ENCODE peak calls at places on chromosome 19, in seven cellular contexts. I is breast epithelium, P is suprapubic skin, T is IMR-90, E is heart left ventricle, H is Peyer's patch, D is ovary. F is an unnamed sample.

GRCh38 chr19:19176950-19177349 is 6.9 kb upstream of the MEF2B start:
- DNase-seq in P (no peak), I (no peak), E (no peak), T (no peak), D (no peak), H (no peak), F (no peak)

GRCh38 chr19:53503126-53503525 is 34.8 kb upstream of the ZNF331 start:
- DNase-seq in T (no peak), P (no peak), H (no peak), D (no peak), E (no peak), I (no peak), F (no peak)

GRCh38 chr19:49546825-49547565 is 19.2 kb downstream of the RCN3 start:
- DNase-seq in E (peak; percentile 76), T (peak; percentile 89), D (peak; percentile 73), I (peak; percentile 68), P (no peak), H (no peak), F (peak; percentile 81)

GRCh38 chr19:35349614-35350521 is 2.2 kb downstream of the FFAR1 start:
- DNase-seq in T (no peak), D (peak; percentile 24), E (no peak), I (no peak), P (peak; percentile 40), H (peak; percentile 34), F (no peak)

GRCh38 chr19:4445963-4446668 is 11.5 kb downstream of the UBXN6 start:
- DNase-seq in E (no peak), H (no peak), P (no peak), I (no peak), T (no peak), D (peak; percentile 66), F (no peak)

GRCh38 chr19:12784871-12785430 is 6.3 kb upstream of the JUNB start:
- DNase-seq in T (peak; percentile 26), H (peak; percentile 56), I (no peak), D (no peak), P (peak; percentile 66), E (no peak), F (no peak)

GRCh38 chr19:7900931-7901330 is 2.7 kb upstream of the MAP2K7 start:
- DNase-seq in H (no peak), P (peak; percentile 63), I (no peak), D (no peak), T (no peak), E (no peak), F (no peak)

GRCh38 chr19:39413903-39414608 is 1.6 kb downstream of the PLEKHG2 start:
- DNase-seq in T (peak; percentile 28), D (peak; percentile 36), P (peak; percentile 83), H (peak; percentile 53), I (no peak), E (no peak), F (peak; percentile 31)

GRCh38 chr19:32316034-32316433 is 29.4 kb upstream of the ZNF507 start:
- DNase-seq in H (no peak), D (no peak), T (no peak), I (no peak), P (no peak), E (no peak), F (no peak)

GRCh38 chr19:11539495-11540365 is 1.1 kb downstream of the CNN1 start:
- DNase-seq in P (no peak), D (peak; percentile 72), E (peak; percentile 58), I (peak; percentile 67), H (no peak), T (peak; percentile 22), F (peak; percentile 29)

GRCh38 chr19:31598730-31599238 is 249.5 kb upstream of the TSHZ3 start:
- DNase-seq in H (no peak), T (no peak), P (no peak), D (no peak), I (no peak), E (no peak), F (no peak)

GRCh38 chr19:33661336-33661735 is 39.6 kb downstream of the CHST8 start:
- DNase-seq in T (no peak), D (no peak), H (no peak), P (no peak), E (no peak), I (no peak), F (no peak)

GRCh38 chr19:38690146-38690545 is 42.7 kb downstream of the ACTN4 start:
- DNase-seq in E (no peak), P (no peak), T (no peak), D (no peak), I (no peak), H (no peak), F (no peak)

GRCh38 chr19:38025908-38026307 is 118.9 kb downstream of the SIPA1L3 start:
- DNase-seq in I (no peak), E (no peak), D (no peak), P (no peak), H (no peak), T (no peak), F (no peak)

GRCh38 chr19:15934332-15935078 is at the start of gene CYP4F11:
- DNase-seq in H (peak; percentile 96), D (no peak), P (peak; percentile 77), T (no peak), E (peak; percentile 24), I (peak; percentile 57), F (peak; percentile 95)

DNA sequence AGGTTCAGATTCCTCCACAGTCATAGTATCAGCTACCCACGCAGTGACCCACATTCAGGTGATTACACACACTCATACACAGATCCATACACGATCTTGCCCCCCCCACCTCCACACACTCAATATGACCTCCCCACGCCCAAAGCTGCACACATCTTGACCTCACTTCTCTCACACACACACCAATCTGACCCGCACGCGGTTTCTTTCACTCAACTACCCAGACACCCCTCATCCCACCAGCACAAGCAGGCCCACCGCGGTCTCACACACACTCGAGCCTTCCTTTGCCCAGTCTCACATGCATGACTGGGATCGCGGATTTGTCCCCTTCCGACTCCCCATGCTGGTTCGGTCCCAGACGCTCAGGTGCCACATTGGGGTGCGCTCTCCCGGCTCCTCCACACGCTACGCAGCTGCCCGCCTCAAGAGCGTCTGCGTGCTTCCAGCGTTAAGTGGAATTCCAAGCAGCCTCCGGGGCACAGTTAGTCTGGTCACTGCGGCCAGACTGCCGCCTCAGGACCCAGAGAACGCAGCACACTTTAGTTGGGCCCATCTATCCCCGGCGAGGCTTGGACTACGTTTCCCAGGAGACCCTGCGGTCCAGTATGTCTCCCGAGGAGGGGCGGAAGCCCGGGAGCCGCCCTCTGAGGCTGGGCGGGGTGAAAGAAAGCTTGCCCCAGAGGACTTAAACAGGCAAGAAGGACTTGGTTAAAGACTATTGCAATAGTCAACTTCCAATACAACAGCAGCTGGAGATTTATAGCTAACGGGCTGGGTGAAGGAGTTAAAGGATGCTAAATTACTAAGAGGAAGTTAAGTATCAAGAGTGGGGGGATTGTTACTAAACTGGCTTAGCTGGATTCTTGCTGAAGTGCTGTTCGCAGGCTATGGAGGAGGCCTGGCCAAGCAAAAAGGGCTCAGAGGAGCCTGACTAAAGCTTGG is 703 bp upstream of the ZNF345 start:
- DNase-seq in I (peak; percentile 85), D (peak; percentile 84), T (peak; percentile 89), H (peak; percentile 91), E (peak; percentile 92), P (peak; percentile 94), F (peak; percentile 93)
- TF ChIP-seq POLR2A in I (no peak), D (peak; percentile 40), T (no peak), H (peak; percentile 7), E (no peak), P (no peak), F (peak; percentile 52)

GRCh38 chr19:1017906-1018305 is 3.0 kb downstream of the TMEM259 start:
- DNase-seq in D (no peak), T (no peak), I (no peak), E (no peak), P (no peak), H (no peak), F (no peak)
- H3K4me1 ChIP-seq in D (peaks cover 33% of the 10 kb centered on the region), T (peaks cover 33% of the 10 kb centered on the region), I (peaks cover 16% of the 10 kb centered on the region), E (peaks cover 58% of the 10 kb centered on the region), P (peaks cover 69% of the 10 kb centered on the region), H (peaks cover 45% of the 10 kb centered on the region), F (peaks cover 51% of the 10 kb centered on the region)

GRCh38 chr19:14073925-14074838 is 1.6 kb downstream of the MISP3 start:
- DNase-seq in I (no peak), D (no peak), H (peak; percentile 81), T (peak; percentile 25), P (no peak), E (peak; percentile 36), F (peak; percentile 78)

GRCh38 chr19:14073232-14073924 is 792 bp downstream of the MISP3 start:
- DNase-seq in D (peak; percentile 57), I (peak; percentile 59), P (no peak), H (peak; percentile 86), T (peak; percentile 82), E (peak; percentile 82), F (peak; percentile 80)

GRCh38 chr19:14070268-14071050 is 2.1 kb upstream of the MISP3 start:
- DNase-seq in I (no peak), D (no peak), P (no peak), H (peak; percentile 47), E (no peak), T (no peak), F (no peak)

GRCh38 chr19:14078406-14078805 is 5.8 kb downstream of the MISP3 start:
- DNase-seq in D (no peak), H (no peak), T (peak; percentile 38), E (no peak), I (no peak), P (no peak), F (no peak)

DNA sequence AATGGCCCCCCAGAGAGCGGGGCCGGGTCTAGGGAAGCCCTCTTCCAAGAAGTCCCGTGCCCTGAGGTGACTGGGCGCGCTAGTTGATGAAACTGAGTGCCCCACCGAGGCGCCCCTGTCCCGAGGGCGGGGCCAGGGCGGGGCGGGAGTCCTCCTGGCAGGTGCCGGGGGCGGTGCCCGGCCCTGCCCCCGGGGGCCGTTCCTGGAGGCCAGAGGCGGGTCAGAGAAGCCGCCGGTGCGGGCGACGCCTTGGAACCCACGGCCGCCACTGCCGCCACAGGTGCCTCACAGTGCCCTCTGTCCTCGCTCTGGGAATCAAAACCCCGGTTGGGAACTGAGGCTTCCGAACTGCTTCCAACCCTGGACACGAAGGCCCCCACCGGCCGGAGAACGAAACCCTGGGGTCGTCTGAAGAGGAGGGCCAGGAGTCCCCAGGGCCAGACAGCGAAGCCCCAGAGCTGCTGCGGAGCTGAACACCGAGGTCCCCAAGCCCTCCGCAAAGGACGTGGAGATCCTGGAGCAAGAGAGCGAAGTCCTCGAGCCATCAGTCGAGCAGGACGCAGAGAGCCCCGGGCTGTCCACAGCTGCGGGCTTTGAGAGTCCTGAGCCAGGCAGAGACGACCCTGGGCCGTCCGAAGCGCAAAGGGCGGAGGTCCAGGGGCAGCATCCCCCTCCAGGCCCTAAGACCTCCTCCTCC is at the start of gene MISP3:
- DNase-seq in I (no peak), E (peak; percentile 50), P (no peak), T (no peak), H (peak; percentile 92), D (no peak), F (peak; percentile 92)
- H3K27me3 ChIP-seq in I (no peaks in the 10 kb centered on the region), E (no peaks in the 10 kb centered on the region), P (no peaks in the 10 kb centered on the region), T (peaks cover 2% of the 10 kb centered on the region), H (no peaks in the 10 kb centered on the region), D (no peaks in the 10 kb centered on the region), F (no peaks in the 10 kb centered on the region)

DNA sequence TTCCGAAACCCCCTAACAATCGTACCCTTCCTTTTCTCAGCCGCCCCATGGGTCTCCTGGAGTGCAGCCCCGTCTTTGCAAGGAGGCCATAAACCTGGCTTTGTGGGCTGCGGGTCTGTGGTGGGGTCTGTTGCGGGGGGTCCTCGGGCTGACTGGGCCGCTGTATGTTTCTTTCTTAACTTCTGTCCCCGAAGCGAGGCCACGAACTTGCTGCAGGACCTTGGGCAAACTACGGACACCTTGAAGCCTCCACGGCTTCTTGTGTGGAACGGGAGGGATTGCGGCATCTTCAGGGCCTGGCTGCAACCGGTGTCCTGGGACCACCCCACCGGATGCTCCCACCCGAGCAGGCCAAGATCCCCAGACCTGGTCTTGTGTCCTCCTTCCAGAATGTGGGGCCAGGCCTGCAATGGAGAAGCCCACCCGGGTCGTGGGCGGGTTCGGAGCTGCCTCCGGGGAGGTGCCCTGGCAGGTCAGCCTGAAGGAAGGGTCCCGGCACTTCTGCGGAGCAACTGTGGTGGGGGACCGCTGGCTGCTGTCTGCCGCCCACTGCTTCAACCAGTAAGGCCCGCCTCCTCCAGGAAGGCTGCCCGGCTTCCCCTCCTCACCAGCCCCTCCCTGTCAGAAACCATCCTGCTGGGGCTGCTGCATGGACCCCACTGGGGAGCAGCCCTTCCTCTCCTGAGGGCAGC is 12.0 kb downstream of the TIMM13 start:
- DNase-seq in E (no peak), D (no peak), P (no peak), H (peak; percentile 46), T (no peak), I (no peak), F (no peak)
- TF ChIP-seq POLR2A in E (no peak), D (no peak), P (no peak), H (no peak), T (no peak), I (no peak), F (no peak)